ENCODE peak calls at places on chromosomes 3 and 15, in eight cellular contexts. B is IMR-90, W is PC-9, T is A549, V is HCT116, E is esophagus squamous epithelium, Q is adrenal gland, A is mammary epithelial cell. R is an unnamed sample.

GRCh38 chr3:50336452-50337174 is 4.0 kb downstream of the RASSF1 start:
- DNase-seq in E (no peak), Q (no peak), V (no peak), A (peak), W (no peak), T (no peak), B (peak), R (no peak)

GRCh38 chr15:67824900-67825879 is at the start of gene SKOR1:
- DNase-seq in A (no peak), E (no peak), T (peak), Q (no peak), V (no peak), B (peak), W (no peak), R (peak)

GRCh38 chr15:64513823-64514222 is 53.4 kb downstream of the ZNF609 start:
- DNase-seq in Q (no peak), W (no peak), A (no peak), V (no peak), E (no peak), T (no peak), B (no peak), R (no peak)

GRCh38 chr3:110710605-110711004 is 361.0 kb upstream of the NECTIN3 start:
- DNase-seq in V (no peak), Q (no peak), T (no peak), B (no peak), E (no peak), A (no peak), W (no peak), R (no peak)

GRCh38 chr3:152508705-152509104 is 240.0 kb downstream of the MBNL1 start:
- DNase-seq in Q (no peak), E (no peak), W (no peak), A (peak), B (no peak), T (peak), V (peak), R (no peak)

GRCh38 chr15:29815000-29815704 is 7.1 kb downstream of the TJP1 start:
- DNase-seq in T (peak), V (no peak), B (peak), E (no peak), A (peak), W (no peak), Q (no peak), R (peak)

GRCh38 chr3:184171562-184171961 is 3.1 kb upstream of the AP2M1 start:
- DNase-seq in W (no peak), V (no peak), Q (no peak), A (no peak), B (peak), T (no peak), E (no peak), R (peak)

GRCh38 chr15:100529556-100529955 is 806 bp upstream of the CERS3 start:
- DNase-seq in T (no peak), W (no peak), V (no peak), E (no peak), B (no peak), A (peak), Q (no peak), R (no peak)

GRCh38 chr3:177610677-177611654 is 413.7 kb upstream of the TBL1XR1 start:
- DNase-seq in V (no peak), A (no peak), Q (no peak), T (no peak), B (peak), E (no peak), W (peak), R (no peak)

GRCh38 chr3:10242182-10243065 is 5.8 kb upstream of the TATDN2 start:
- DNase-seq in B (peak), T (no peak), A (no peak), V (no peak), W (no peak), Q (peak), E (no peak), R (peak)

GRCh38 chr3:159627229-159627628 is 361.4 kb upstream of the IL12A start:
- DNase-seq in W (no peak), B (no peak), Q (no peak), V (no peak), E (no peak), T (no peak), A (no peak), R (no peak)

GRCh38 chr3:192445768-192446644 is 281.3 kb downstream of the FGF12 start:
- DNase-seq in W (no peak), Q (no peak), T (no peak), B (no peak), E (no peak), A (peak), V (no peak), R (no peak)

GRCh38 chr3:10975695-10976234 is 16.8 kb upstream of the SLC6A1 start:
- DNase-seq in V (no peak), B (no peak), Q (no peak), T (no peak), A (no peak), E (no peak), W (no peak), R (no peak)

GRCh38 chr3:87082806-87083440 is 92.0 kb upstream of the VGLL3 start:
- DNase-seq in V (peak), E (no peak), B (peak), Q (no peak), A (peak), W (peak), T (peak), R (peak)

DNA sequence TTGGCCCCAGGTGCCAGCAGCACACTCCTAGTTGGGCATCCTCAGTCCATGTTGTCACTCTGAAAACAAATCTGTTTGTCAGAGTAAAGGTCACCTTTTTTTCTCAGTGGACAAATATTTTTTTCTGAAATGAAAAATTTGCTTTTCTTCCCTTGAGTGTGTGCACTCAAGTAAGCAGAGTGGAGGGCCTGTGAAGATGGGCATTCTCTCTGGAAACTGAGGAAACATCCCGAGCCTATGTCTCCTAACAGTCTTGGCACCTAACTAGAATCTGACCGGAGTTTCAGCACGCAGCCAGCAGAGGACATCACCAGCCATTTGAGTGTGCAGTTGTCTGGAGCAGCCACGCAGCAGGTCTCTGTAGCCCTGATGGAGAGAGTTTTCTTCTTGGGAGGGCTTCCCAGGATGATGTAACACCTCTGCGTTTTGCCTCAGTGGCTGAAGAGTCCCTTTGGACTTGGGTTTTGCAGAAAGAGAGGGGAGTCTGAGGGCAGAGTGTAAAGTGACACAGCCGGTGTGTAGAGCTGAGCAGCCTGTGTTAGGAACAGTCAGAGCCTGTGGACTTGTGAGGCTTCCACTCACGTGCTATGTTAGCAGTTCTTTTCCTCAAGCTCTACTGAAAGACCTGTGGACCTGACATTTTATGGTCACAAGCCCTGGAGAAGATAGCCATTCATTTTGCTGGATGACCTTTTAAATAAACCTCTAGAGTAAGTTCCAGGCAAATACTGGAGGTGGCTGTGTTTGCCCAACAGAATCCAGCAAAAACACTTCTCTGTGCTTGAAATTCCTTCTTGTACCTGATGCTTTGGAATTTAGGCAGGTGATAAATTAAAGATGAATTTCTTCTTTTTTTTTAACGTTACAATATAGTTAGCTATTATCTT is 51.6 kb downstream of the ABHD2 start:
- DNase-seq in E (no peak), A (no peak), T (peak), Q (no peak), V (no peak), W (no peak), B (no peak), R (peak)
- H3K27ac ChIP-seq in E (no peak), A (no peak), T (peak), Q (no peak), V (no peak), W (no peak), B (peak), R (no peak)

GRCh38 chr15:83208357-83208661 is 686 bp upstream of the HDGFL3 start:
- DNase-seq in E (no peak), Q (no peak), B (no peak), W (no peak), A (no peak), T (peak), V (no peak), R (no peak)

GRCh38 chr15:83206971-83207621 is 527 bp downstream of the HDGFL3 start:
- DNase-seq in E (no peak), V (no peak), A (peak), T (peak), B (no peak), W (no peak), Q (peak), R (peak)

GRCh38 chr15:83209333-83209732 is 1.7 kb upstream of the HDGFL3 start:
- DNase-seq in V (no peak), Q (no peak), E (no peak), A (no peak), T (peak), B (no peak), W (no peak), R (no peak)

GRCh38 chr15:83206387-83206970 is 1.1 kb downstream of the HDGFL3 start:
- DNase-seq in E (no peak), B (no peak), V (no peak), Q (peak), T (peak), A (peak), W (no peak), R (no peak)

GRCh38 chr15:83207622-83208356 is at the start of gene HDGFL3:
- DNase-seq in B (peak), E (no peak), A (peak), W (no peak), V (no peak), T (peak), Q (peak), R (peak)
- TF ChIP-seq CTCF in B (no peak), E (no peak), A (peak), W (no peak), V (no peak), T (peak), Q (no peak), R (no peak)

DNA sequence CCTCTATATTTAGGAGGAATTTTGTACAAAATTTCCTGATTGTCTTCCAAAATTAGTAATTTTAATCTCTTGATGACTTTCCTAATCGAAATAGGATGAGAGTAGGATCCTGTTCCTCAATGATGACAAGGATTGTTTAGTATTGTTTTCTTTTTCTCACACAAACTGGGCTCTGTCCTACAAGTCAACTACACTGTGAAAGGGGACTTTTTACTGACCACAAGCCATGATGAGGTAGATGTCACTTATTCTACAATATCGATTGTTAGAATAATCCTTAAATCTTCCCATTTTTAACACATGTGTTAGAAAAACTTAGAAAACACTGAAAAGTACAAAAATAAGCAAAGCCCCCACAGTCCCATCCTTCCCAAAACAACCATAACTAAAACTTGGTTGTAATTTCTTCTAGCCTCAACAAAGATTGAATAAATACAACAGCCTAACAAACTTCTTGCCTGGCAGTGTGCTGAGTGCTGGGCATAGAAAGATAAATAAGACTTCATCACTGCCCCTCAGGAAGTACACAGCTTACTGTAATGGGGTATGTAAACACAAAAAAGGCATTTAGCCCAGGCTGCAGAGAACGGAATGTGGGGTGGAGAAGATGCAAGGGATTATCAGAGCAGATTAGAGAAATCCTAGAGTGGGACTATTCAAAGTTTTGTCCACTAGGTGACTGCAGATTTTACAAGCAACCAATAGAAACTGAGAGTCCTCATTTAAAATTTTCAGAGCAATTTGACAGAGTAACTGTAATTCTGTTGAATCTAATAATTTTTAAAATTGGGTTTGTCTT is 35.6 kb upstream of the TSC22D2 start:
- DNase-seq in V (no peak), Q (no peak), T (peak), B (peak), A (no peak), E (no peak), W (no peak), R (no peak)
- H3K4me3 ChIP-seq in V (no peak), Q (no peak), T (peak), B (no peak), A (no peak), E (no peak), W (peak), R (no peak)

GRCh38 chr3:134311693-134312071 is 61.0 kb upstream of the RYK start:
- DNase-seq in B (no peak), Q (no peak), E (no peak), A (no peak), W (no peak), T (no peak), V (no peak), R (no peak)

GRCh38 chr3:134309987-134310700 is 59.5 kb upstream of the RYK start:
- DNase-seq in T (peak), E (no peak), Q (no peak), B (no peak), A (no peak), V (no peak), W (peak), R (no peak)

GRCh38 chr3:134312873-134313838 is 61.1 kb downstream of the AMOTL2 start:
- DNase-seq in E (no peak), W (peak), B (peak), Q (peak), V (no peak), T (peak), A (no peak), R (no peak)

GRCh38 chr3:134312072-134312872 is 61.6 kb upstream of the RYK start:
- DNase-seq in B (no peak), E (no peak), V (no peak), W (peak), A (peak), T (no peak), Q (no peak), R (no peak)

DNA sequence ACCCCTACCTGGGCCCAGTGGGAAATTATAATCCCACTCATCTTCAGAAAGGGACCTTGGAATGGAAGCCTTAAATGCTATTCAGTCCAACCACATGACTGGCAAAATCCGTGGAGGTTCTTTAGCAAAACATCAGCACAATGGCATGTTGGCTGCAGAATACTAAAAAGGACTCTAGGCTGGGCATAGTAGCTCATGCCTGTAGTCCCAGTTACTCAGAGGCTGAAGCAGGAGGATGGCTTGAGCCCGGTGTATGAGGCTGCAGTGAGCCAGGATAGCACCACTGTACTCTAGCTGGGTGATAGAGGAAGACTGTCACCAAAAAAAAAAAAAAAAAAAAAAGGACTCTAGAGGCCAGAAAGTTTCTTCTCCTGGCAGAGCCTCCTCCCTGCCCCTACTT is 60.6 kb upstream of the RYK start:
- DNase-seq in E (no peak), A (peak), Q (no peak), W (no peak), V (no peak), B (peak), T (no peak), R (no peak)
- H3K27ac ChIP-seq in E (peak), A (no peak), Q (no peak), W (peak), V (no peak), B (peak), T (peak), R (no peak)

GRCh38 chr3:188607810-188608209 is 453.9 kb downstream of the LPP start:
- DNase-seq in E (no peak), B (no peak), W (no peak), T (no peak), A (no peak), Q (no peak), V (no peak), R (no peak)
- TF ChIP-seq CTCF in E (no peak), B (no peak), W (no peak), T (no peak), A (no peak), Q (no peak), V (no peak), R (no peak)

GRCh38 chr3:72003936-72004335 is 219.0 kb upstream of the PROK2 start:
- DNase-seq in A (no peak), Q (no peak), T (no peak), E (no peak), W (no peak), V (no peak), B (no peak), R (no peak)
- H3K4me3 ChIP-seq in A (no peak), Q (no peak), T (no peak), E (no peak), W (no peak), V (no peak), B (no peak), R (no peak)

GRCh38 chr3:190581041-190581501 is 67.2 kb downstream of the IL1RAP start:
- DNase-seq in T (no peak), B (peak), A (no peak), E (no peak), Q (no peak), W (no peak), V (no peak), R (peak)

GRCh38 chr3:190589326-190589725 is 75.4 kb downstream of the IL1RAP start:
- DNase-seq in W (no peak), A (no peak), T (no peak), B (no peak), E (no peak), V (no peak), Q (no peak), R (no peak)

GRCh38 chr3:190586631-190587000 is 72.7 kb downstream of the IL1RAP start:
- DNase-seq in B (peak), Q (no peak), T (peak), E (no peak), V (peak), A (peak), W (peak), R (peak)

GRCh38 chr3:190582667-190583066 is 68.8 kb downstream of the IL1RAP start:
- DNase-seq in W (no peak), Q (no peak), V (no peak), T (no peak), B (no peak), E (no peak), A (no peak), R (no peak)

GRCh38 chr3:190585771-190586630 is 72.1 kb downstream of the IL1RAP start:
- DNase-seq in B (peak), V (peak), W (peak), Q (peak), E (no peak), T (peak), A (peak), R (peak)
- H3K27ac ChIP-seq in B (peak), V (no peak), W (peak), Q (no peak), E (peak), T (peak), A (peak), R (peak)

R was measured in brain microvascular endothelial cell.